ENCODE peak calls at places on chromosome 3, in five cellular contexts. G, A, P, H and N are unnamed samples.

GRCh38 chr3:67462185-67462584 is 192.2 kb downstream of the SUCLG2 start:
- DNase-seq in A (no peak), H (no peak), P (no peak), G (no peak), N (no peak)

GRCh38 chr3:42369832-42370231 is 40.6 kb downstream of the LYZL4 start:
- DNase-seq in G (no peak), P (no peak), A (no peak), H (no peak), N (no peak)

GRCh38 chr3:13517253-13517977 is 31.5 kb upstream of the FBLN2 start:
- DNase-seq in G (no peak), H (no peak), A (no peak), P (no peak), N (no peak)

GRCh38 chr3:42262525-42262924 is 3.5 kb downstream of the CCK start:
- DNase-seq in P (peak), G (peak), A (no peak), H (peak), N (no peak)

GRCh38 chr3:55570361-55570760 is 83.3 kb upstream of the WNT5A start:
- DNase-seq in P (no peak), G (no peak), H (no peak), A (no peak), N (no peak)

GRCh38 chr3:191500892-191501291 is 39.9 kb downstream of the PYDC2 start:
- DNase-seq in A (no peak), P (no peak), G (no peak), H (no peak), N (no peak)

GRCh38 chr3:17836092-17836491 is 93.7 kb upstream of the TBC1D5 start:
- DNase-seq in G (no peak), H (no peak), A (no peak), P (no peak), N (no peak)

GRCh38 chr3:46298871-46299607 is 54.9 kb upstream of the CCR2 start:
- DNase-seq in A (no peak), H (no peak), G (no peak), P (no peak), N (no peak)

GRCh38 chr3:100710355-100711198 is 1.3 kb downstream of the TFG start:
- DNase-seq in G (peak), P (peak), H (peak), A (peak), N (peak)

GRCh38 chr3:180744226-180744625 is 64.9 kb upstream of the CCDC39 start:
- DNase-seq in H (peak), P (no peak), A (no peak), G (no peak), N (no peak)

GRCh38 chr3:11037966-11038365 is 45.4 kb downstream of the SLC6A1 start:
- DNase-seq in H (no peak), P (no peak), A (no peak), G (no peak), N (no peak)

GRCh38 chr3:71064288-71064975 is 519.1 kb downstream of the FOXP1 start:
- DNase-seq in A (peak), H (peak), P (peak), G (peak), N (peak)

GRCh38 chr3:84601303-84601702 is 357.5 kb upstream of the CADM2 start:
- DNase-seq in G (peak), P (peak), H (peak), A (peak), N (no peak)

GRCh38 chr3:87120221-87120620 is 106.9 kb upstream of the CHMP2B start:
- DNase-seq in G (no peak), A (no peak), H (no peak), P (peak), N (no peak)

GRCh38 chr3:155744626-155745324 is at the start of gene PLCH1:
- DNase-seq in G (peak), A (peak), P (peak), H (peak), N (peak)

GRCh38 chr3:128313936-128314335 is 152.8 kb downstream of the DNAJB8 start:
- DNase-seq in A (no peak), P (no peak), G (no peak), H (no peak), N (no peak)

GRCh38 chr3:177554900-177555759 is 357.8 kb upstream of the TBL1XR1 start:
- DNase-seq in G (peak), A (no peak), H (no peak), P (peak), N (no peak)

GRCh38 chr3:172410702-172411477 is 37.4 kb downstream of the GHSR start:
- DNase-seq in A (no peak), P (no peak), H (no peak), G (no peak), N (no peak)

GRCh38 chr3:10822708-10823515 is 6.9 kb downstream of the SLC6A11 start:
- DNase-seq in H (no peak), G (no peak), A (peak), P (no peak), N (no peak)

GRCh38 chr3:128922804-128923459 is 43.5 kb downstream of the ACAD9 start:
- DNase-seq in A (no peak), H (no peak), G (no peak), P (no peak), N (peak)

GRCh38 chr3:10764314-10765051 is 51.5 kb upstream of the SLC6A11 start:
- DNase-seq in A (peak), P (no peak), H (peak), G (no peak), N (no peak)

GRCh38 chr3:138042043-138042442 is 32.1 kb downstream of the CLDN18 start:
- DNase-seq in H (no peak), G (no peak), P (peak), A (no peak), N (no peak)

GRCh38 chr3:67650084-67650483 is 4.3 kb downstream of the SUCLG2 start:
- DNase-seq in H (no peak), G (no peak), A (peak), P (no peak), N (no peak)

GRCh38 chr3:13019243-13019701 is 54.0 kb downstream of the IQSEC1 start:
- DNase-seq in G (peak), H (peak), P (no peak), A (no peak), N (no peak)

GRCh38 chr3:16468114-16469098 is 45.1 kb downstream of the RFTN1 start:
- DNase-seq in H (no peak), G (no peak), A (no peak), P (no peak), N (no peak)

GRCh38 chr3:114626751-114627150 is 332.9 kb downstream of the TIGIT start:
- DNase-seq in H (no peak), P (no peak), G (no peak), A (no peak), N (no peak)

GRCh38 chr3:11610044-11610671 is 33.6 kb downstream of the VGLL4 start:
- DNase-seq in H (no peak), A (peak), G (no peak), P (no peak), N (no peak)

GRCh38 chr3:114060906-114061655 is 4.5 kb downstream of the QTRT2 start:
- DNase-seq in P (no peak), A (no peak), H (no peak), G (no peak), N (no peak)

GRCh38 chr3:154952538-154952937 is 127.6 kb upstream of the MME start:
- DNase-seq in H (no peak), G (no peak), P (no peak), A (no peak), N (no peak)

GRCh38 chr3:126394179-126394976 is at the start of gene CFAP100:
- DNase-seq in A (no peak), H (peak), P (no peak), G (no peak), N (no peak)

GRCh38 chr3:50671331-50671730 is 3.4 kb upstream of the DOCK3 start:
- DNase-seq in P (peak), H (no peak), G (peak), A (no peak), N (no peak)

GRCh38 chr3:100072328-100073048 is 41.8 kb downstream of the FILIP1L start:
- DNase-seq in H (no peak), P (peak), G (no peak), A (no peak), N (peak)

GRCh38 chr3:111112913-111113312 is 41.3 kb downstream of the NECTIN3 start:
- DNase-seq in H (no peak), G (no peak), A (no peak), P (no peak), N (no peak)

GRCh38 chr3:83048556-83048955 is 1287.1 kb upstream of the GBE1 start:
- DNase-seq in H (no peak), A (no peak), G (no peak), P (peak), N (no peak)

GRCh38 chr3:158702815-158703481 is 29.3 kb downstream of the RARRES1 start:
- DNase-seq in A (no peak), G (no peak), P (peak), H (no peak), N (no peak)

GRCh38 chr3:191873741-191874140 is 412.8 kb downstream of the PYDC2 start:
- DNase-seq in A (no peak), H (no peak), G (no peak), P (no peak), N (no peak)

GRCh38 chr3:149438981-149439380 is 35.5 kb upstream of the TM4SF4 start:
- DNase-seq in H (no peak), P (no peak), A (no peak), G (no peak), N (no peak)

GRCh38 chr3:195165790-195166189 is 105.2 kb downstream of the XXYLT1 start:
- DNase-seq in A (peak), G (no peak), P (no peak), H (no peak), N (no peak)

GRCh38 chr3:50133283-50133615 is 21.9 kb upstream of the SEMA3F start:
- DNase-seq in G (no peak), H (no peak), P (no peak), A (no peak), N (no peak)

DNA sequence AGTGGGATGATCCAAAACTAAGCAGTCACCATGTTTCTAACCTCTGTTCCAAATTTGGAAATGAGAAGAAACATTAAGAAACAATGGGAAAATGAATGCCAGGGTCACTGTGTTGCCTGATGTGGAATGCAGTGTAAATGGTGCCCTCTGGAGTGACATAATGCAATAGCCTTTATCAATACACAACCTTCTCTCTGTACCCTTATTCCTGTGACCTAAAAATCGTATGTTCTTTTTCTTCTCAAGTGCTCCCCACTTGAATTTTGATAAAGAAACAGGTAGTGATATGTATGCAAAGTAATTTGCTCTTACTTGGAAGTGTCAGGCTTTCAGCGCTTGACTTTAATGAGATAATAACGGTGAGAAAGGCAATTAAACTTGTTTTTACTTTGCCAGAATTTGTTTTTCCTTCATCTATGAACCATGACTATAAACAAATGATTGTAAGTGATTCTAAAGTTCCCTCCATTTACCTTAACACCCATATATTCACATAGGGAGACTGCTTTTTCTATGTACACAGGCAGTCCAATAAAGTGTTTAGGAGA is 145.8 kb upstream of the THRB start:
- DNase-seq in G (peak), A (peak), H (no peak), P (peak), N (no peak)
- H2AFZ ChIP-seq in G (no peak), A (no peak), H (no peak), P (peak), N (no peak)

DNA sequence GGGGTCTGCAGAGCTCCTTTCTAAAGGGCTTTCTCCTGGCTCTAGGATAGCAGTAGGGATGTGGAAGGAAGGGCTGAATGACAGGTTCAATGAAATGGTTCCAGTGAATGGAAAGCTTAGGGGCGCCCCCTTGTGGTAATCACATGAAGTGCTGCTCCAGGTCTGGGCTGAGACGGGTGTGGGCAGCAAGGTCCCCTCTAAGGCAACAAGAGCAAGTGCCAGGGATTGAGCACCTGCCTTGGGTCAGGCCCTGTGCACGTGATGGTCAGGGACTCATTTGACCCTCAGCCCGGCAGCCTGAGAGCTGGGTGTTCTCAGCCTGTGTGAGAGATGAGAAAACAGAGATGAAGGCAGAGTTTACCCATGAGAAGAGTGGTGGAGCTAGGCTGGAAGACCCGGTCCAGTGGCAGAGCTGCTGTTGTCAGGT is 12.1 kb upstream of the CX3CR1 start:
- DNase-seq in G (peak), H (peak), P (peak), A (peak), N (peak)
- H2AFZ ChIP-seq in G (no peak), H (no peak), P (peak), A (no peak), N (peak)

DNA sequence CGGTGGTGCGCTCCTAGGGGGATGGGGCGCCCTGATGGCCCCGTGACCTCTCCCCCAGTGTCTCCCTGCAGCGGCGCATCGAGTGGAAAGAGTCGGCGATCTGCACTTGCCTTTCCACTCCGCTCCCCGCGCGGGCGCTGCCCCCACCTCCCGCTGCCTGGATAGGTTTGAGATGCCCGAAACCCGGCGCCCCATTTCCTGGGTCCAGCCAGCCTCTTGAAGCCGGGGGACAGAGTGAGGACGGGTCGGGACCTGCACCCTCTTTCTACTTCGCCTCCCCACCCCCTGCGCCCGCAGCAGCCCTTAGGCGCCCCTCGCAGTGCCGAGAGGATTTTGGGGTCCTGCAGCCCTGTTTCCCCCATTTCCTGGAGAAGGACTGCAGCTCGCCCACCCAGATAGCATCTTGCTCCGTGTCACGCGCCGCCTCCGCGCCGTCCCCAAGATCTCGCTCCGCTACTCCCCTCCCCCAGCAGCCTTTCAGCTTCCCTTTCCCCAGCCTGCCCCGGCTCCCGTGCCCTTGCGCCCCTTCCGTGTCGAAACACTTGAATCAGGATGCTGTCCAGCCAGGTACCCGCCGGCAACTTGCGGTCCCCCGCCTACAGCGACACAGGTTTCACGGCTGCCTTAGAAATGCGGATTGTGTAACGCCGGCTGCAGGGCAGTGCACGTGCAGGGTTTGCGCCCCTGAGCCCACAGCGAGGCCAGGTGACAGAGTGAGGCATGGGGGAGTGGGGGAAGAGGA is 519 bp downstream of the ABHD6 start:
- DNase-seq in P (peak), H (peak), G (peak), A (peak), N (peak)
- H2AFZ ChIP-seq in P (peak), H (peak), G (peak), A (no peak), N (peak)

DNA sequence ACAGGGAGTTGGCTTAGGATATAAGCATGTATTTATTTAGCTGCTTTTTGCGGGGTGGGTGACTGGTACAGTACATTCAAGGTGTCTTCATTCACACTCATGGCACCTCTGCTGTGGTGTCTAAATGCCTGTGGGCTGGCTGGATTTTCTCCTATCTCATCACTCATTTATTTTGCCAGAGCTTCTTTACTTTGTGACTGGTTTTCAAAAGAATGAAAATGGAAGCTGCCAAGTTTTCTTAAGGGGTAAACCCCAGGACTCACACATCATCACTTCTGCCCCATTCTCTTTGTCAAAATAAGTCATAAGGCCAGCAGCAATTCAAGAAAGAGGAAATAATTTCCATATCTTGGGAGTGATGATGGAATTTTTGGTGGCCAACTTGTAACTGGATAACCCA is 493.4 kb upstream of the ALCAM start:
- DNase-seq in A (no peak), P (peak), H (no peak), G (no peak), N (no peak)
- H2AFZ ChIP-seq in A (no peak), P (no peak), H (no peak), G (no peak), N (no peak)

GRCh38 chr3:133535971-133536634 is 37.4 kb upstream of the CDV3 start:
- DNase-seq in A (peak), H (no peak), P (peak), G (no peak), N (no peak)
- H2AFZ ChIP-seq in A (no peak), H (no peak), P (peak), G (no peak), N (no peak)

DNA sequence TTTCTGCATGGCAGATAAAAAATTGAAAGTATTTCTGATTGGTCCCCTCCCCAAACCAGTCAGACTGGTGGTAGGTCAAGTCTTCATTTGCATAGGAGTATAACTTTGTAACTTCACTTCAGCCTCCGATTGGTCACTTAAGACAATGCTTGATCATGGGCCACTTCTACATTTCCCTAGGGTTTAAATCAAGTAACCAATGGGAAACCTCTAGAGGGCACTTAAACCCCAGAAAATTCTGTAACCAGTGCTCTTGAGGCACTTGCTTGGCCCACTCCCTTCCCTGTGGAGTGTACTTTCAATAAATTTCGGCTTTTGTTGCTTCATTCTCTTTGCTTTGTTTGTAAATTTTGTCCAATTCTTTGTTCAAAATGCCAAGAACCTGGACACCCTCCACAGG is 225.5 kb downstream of the ARPP21 start:
- DNase-seq in G (no peak), H (no peak), P (no peak), A (no peak), N (no peak)
- H2AFZ ChIP-seq in G (no peak), H (no peak), P (no peak), A (no peak), N (no peak)

GRCh38 chr3:58168498-58168897 is 42.3 kb downstream of the DNASE1L3 start:
- DNase-seq in P (no peak), H (no peak), G (no peak), A (peak), N (no peak)
- H2AFZ ChIP-seq in P (no peak), H (no peak), G (no peak), A (no peak), N (no peak)

GRCh38 chr3:60243456-60243855 is 1007.8 kb downstream of the FHIT start:
- DNase-seq in H (no peak), P (no peak), G (no peak), A (no peak), N (no peak)
- H2AFZ ChIP-seq in H (no peak), P (no peak), G (no peak), A (no peak), N (no peak)

GRCh38 chr3:21859124-21859781 is 108.2 kb upstream of the ZNF385D start:
- DNase-seq in A (no peak), P (no peak), H (no peak), G (no peak), N (no peak)

GRCh38 chr3:21860657-21861056 is 109.6 kb upstream of the ZNF385D start:
- DNase-seq in A (no peak), G (no peak), H (no peak), P (no peak), N (no peak)
- H2AFZ ChIP-seq in A (no peak), G (no peak), H (peak), P (no peak), N (no peak)